ENCODE peak calls at places on chromosomes 3 and 15, in eight cellular contexts. One of them, this sample, is unnamed.

GRCh38 chr3:174697310-174697709 is 161.8 kb upstream of the NAALADL2 start:
- DNase-seq in heart left ventricle: no peak
- DNase-seq in GM06990: no peak
- DNase-seq in brain microvascular endothelial cell: no peak
- DNase-seq in GM20000: no peak
- DNase-seq in AG04449: no peak
- DNase-seq in mucosa of descending colon: no peak
- DNase-seq in uterus: no peak
- DNase-seq in this sample: no peak

GRCh38 chr3:177751770-177752169 is 554.5 kb upstream of the TBL1XR1 start:
- DNase-seq in uterus: no peak
- DNase-seq in GM06990: peak
- DNase-seq in mucosa of descending colon: no peak
- DNase-seq in AG04449: no peak
- DNase-seq in GM20000: no peak
- DNase-seq in heart left ventricle: peak
- DNase-seq in brain microvascular endothelial cell: no peak
- DNase-seq in this sample: peak

GRCh38 chr3:45127130-45127822 is 18.9 kb downstream of the CDCP1 start:
- DNase-seq in mucosa of descending colon: no peak
- DNase-seq in brain microvascular endothelial cell: no peak
- DNase-seq in uterus: no peak
- DNase-seq in AG04449: no peak
- DNase-seq in heart left ventricle: no peak
- DNase-seq in GM06990: no peak
- DNase-seq in GM20000: no peak
- DNase-seq in this sample: no peak

GRCh38 chr15:68783226-68784054 is 37.3 kb downstream of the ANP32A start:
- DNase-seq in GM06990: no peak
- DNase-seq in heart left ventricle: no peak
- DNase-seq in AG04449: no peak
- DNase-seq in GM20000: peak
- DNase-seq in mucosa of descending colon: no peak
- DNase-seq in brain microvascular endothelial cell: no peak
- DNase-seq in uterus: no peak
- DNase-seq in this sample: no peak

GRCh38 chr3:24837601-24838000 is 343.0 kb upstream of the THRB start:
- DNase-seq in GM20000: no peak
- DNase-seq in uterus: no peak
- DNase-seq in AG04449: no peak
- DNase-seq in heart left ventricle: no peak
- DNase-seq in GM06990: no peak
- DNase-seq in brain microvascular endothelial cell: no peak
- DNase-seq in mucosa of descending colon: no peak
- DNase-seq in this sample: no peak

GRCh38 chr3:123331651-123332050 is 117.2 kb downstream of the ADCY5 start:
- DNase-seq in uterus: no peak
- DNase-seq in brain microvascular endothelial cell: no peak
- DNase-seq in mucosa of descending colon: no peak
- DNase-seq in AG04449: no peak
- DNase-seq in GM06990: no peak
- DNase-seq in heart left ventricle: no peak
- DNase-seq in GM20000: no peak
- DNase-seq in this sample: peak

GRCh38 chr3:194671511-194671899 is 486 bp downstream of the LSG1 start:
- DNase-seq in uterus: no peak
- DNase-seq in heart left ventricle: no peak
- DNase-seq in mucosa of descending colon: no peak
- DNase-seq in GM06990: no peak
- DNase-seq in AG04449: no peak
- DNase-seq in brain microvascular endothelial cell: peak
- DNase-seq in GM20000: peak
- DNase-seq in this sample: no peak

GRCh38 chr3:141305436-141305835 is 62.9 kb upstream of the ZBTB38 start:
- DNase-seq in mucosa of descending colon: no peak
- DNase-seq in GM20000: no peak
- DNase-seq in uterus: no peak
- DNase-seq in brain microvascular endothelial cell: peak
- DNase-seq in AG04449: no peak
- DNase-seq in GM06990: no peak
- DNase-seq in heart left ventricle: no peak
- DNase-seq in this sample: no peak

GRCh38 chr3:96192951-96193350 is 621.4 kb upstream of the EPHA6 start:
- DNase-seq in brain microvascular endothelial cell: no peak
- DNase-seq in mucosa of descending colon: no peak
- DNase-seq in uterus: no peak
- DNase-seq in AG04449: no peak
- DNase-seq in heart left ventricle: no peak
- DNase-seq in GM20000: no peak
- DNase-seq in GM06990: no peak
- DNase-seq in this sample: no peak

GRCh38 chr3:195549931-195550519 is 6.9 kb upstream of the PPP1R2 start:
- DNase-seq in GM06990: peak
- DNase-seq in AG04449: no peak
- DNase-seq in GM20000: peak
- DNase-seq in brain microvascular endothelial cell: no peak
- DNase-seq in uterus: no peak
- DNase-seq in heart left ventricle: no peak
- DNase-seq in mucosa of descending colon: peak
- DNase-seq in this sample: no peak

GRCh38 chr15:33109345-33109744 is 85.2 kb downstream of the FMN1 start:
- DNase-seq in GM06990: no peak
- DNase-seq in brain microvascular endothelial cell: no peak
- DNase-seq in mucosa of descending colon: no peak
- DNase-seq in heart left ventricle: no peak
- DNase-seq in uterus: no peak
- DNase-seq in GM20000: no peak
- DNase-seq in AG04449: no peak
- DNase-seq in this sample: no peak

GRCh38 chr15:25862469-25863066 is 559 bp downstream of the ATP10A start:
- DNase-seq in GM20000: peak
- DNase-seq in GM06990: no peak
- DNase-seq in heart left ventricle: no peak
- DNase-seq in brain microvascular endothelial cell: no peak
- DNase-seq in mucosa of descending colon: peak
- DNase-seq in AG04449: no peak
- DNase-seq in uterus: no peak
- DNase-seq in this sample: no peak

GRCh38 chr3:112634786-112635541 is 6.0 kb downstream of the CCDC80 start:
- DNase-seq in brain microvascular endothelial cell: no peak
- DNase-seq in AG04449: no peak
- DNase-seq in mucosa of descending colon: no peak
- DNase-seq in uterus: no peak
- DNase-seq in GM06990: no peak
- DNase-seq in GM20000: no peak
- DNase-seq in heart left ventricle: no peak
- DNase-seq in this sample: no peak

GRCh38 chr3:55180936-55181535 is 253.2 kb upstream of the LRTM1 start:
- DNase-seq in AG04449: no peak
- DNase-seq in uterus: no peak
- DNase-seq in GM06990: no peak
- DNase-seq in brain microvascular endothelial cell: peak
- DNase-seq in GM20000: peak
- DNase-seq in mucosa of descending colon: no peak
- DNase-seq in heart left ventricle: no peak
- DNase-seq in this sample: no peak

GRCh38 chr3:30353711-30354467 is 252.5 kb upstream of the TGFBR2 start:
- DNase-seq in AG04449: no peak
- DNase-seq in heart left ventricle: no peak
- DNase-seq in brain microvascular endothelial cell: no peak
- DNase-seq in GM06990: no peak
- DNase-seq in uterus: no peak
- DNase-seq in mucosa of descending colon: no peak
- DNase-seq in GM20000: peak
- DNase-seq in this sample: no peak

GRCh38 chr3:123440181-123440580 is 8.7 kb downstream of the ADCY5 start:
- DNase-seq in mucosa of descending colon: no peak
- DNase-seq in GM20000: no peak
- DNase-seq in heart left ventricle: no peak
- DNase-seq in uterus: no peak
- DNase-seq in brain microvascular endothelial cell: no peak
- DNase-seq in AG04449: no peak
- DNase-seq in GM06990: no peak
- DNase-seq in this sample: no peak

GRCh38 chr3:84692261-84692660 is 266.5 kb upstream of the CADM2 start:
- DNase-seq in GM20000: no peak
- DNase-seq in uterus: no peak
- DNase-seq in AG04449: no peak
- DNase-seq in mucosa of descending colon: no peak
- DNase-seq in GM06990: no peak
- DNase-seq in heart left ventricle: no peak
- DNase-seq in brain microvascular endothelial cell: no peak
- DNase-seq in this sample: no peak

GRCh38 chr15:62881056-62881455 is 161.5 kb upstream of the TPM1 start:
- DNase-seq in AG04449: no peak
- DNase-seq in GM06990: no peak
- DNase-seq in heart left ventricle: no peak
- DNase-seq in uterus: no peak
- DNase-seq in GM20000: no peak
- DNase-seq in mucosa of descending colon: no peak
- DNase-seq in brain microvascular endothelial cell: no peak
- DNase-seq in this sample: no peak

GRCh38 chr3:59783468-59783988 is 733.7 kb upstream of the CFAP20DC start:
- DNase-seq in mucosa of descending colon: no peak
- DNase-seq in uterus: no peak
- DNase-seq in AG04449: no peak
- DNase-seq in heart left ventricle: no peak
- DNase-seq in GM06990: peak
- DNase-seq in brain microvascular endothelial cell: no peak
- DNase-seq in GM20000: no peak
- DNase-seq in this sample: no peak

GRCh38 chr15:31108836-31109235 is 7.3 kb upstream of the TRPM1 start:
- DNase-seq in mucosa of descending colon: no peak
- DNase-seq in GM06990: no peak
- DNase-seq in brain microvascular endothelial cell: peak
- DNase-seq in uterus: no peak
- DNase-seq in AG04449: no peak
- DNase-seq in heart left ventricle: no peak
- DNase-seq in GM20000: no peak
- DNase-seq in this sample: no peak

GRCh38 chr3:111967651-111968274 is 11.1 kb upstream of the ABHD10 start:
- DNase-seq in AG04449: peak
- DNase-seq in uterus: peak
- DNase-seq in brain microvascular endothelial cell: peak
- DNase-seq in heart left ventricle: peak
- DNase-seq in GM06990: peak
- DNase-seq in GM20000: peak
- DNase-seq in mucosa of descending colon: peak
- DNase-seq in this sample: peak

GRCh38 chr3:114640126-114640525 is 346.3 kb downstream of the TIGIT start:
- DNase-seq in AG04449: no peak
- DNase-seq in GM06990: no peak
- DNase-seq in mucosa of descending colon: no peak
- DNase-seq in uterus: no peak
- DNase-seq in GM20000: no peak
- DNase-seq in brain microvascular endothelial cell: no peak
- DNase-seq in heart left ventricle: no peak
- DNase-seq in this sample: no peak

DNA sequence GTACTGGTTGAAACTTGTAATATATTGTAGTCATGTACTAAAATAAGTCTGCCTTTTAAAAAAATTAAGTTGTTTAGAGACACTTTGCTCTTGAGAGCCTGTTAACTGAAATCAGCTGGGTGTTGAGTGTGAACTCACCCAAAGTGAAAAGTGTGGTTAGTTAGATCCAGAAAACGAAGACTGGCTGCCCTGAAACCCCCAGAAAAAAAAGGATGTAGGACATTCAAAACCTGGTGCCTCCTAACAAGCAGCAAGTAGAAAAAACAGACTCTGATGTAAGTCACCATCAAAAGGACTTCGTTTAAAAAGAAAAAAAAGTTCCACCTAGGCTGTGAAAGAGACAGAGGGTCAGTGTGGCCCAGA is 40.8 kb downstream of the UMPS start:
- DNase-seq in GM20000: no peak
- DNase-seq in mucosa of descending colon: no peak
- DNase-seq in GM06990: no peak
- DNase-seq in brain microvascular endothelial cell: no peak
- DNase-seq in uterus: no peak
- DNase-seq in AG04449: no peak
- DNase-seq in heart left ventricle: no peak
- DNase-seq in this sample: no peak
- TF ChIP-seq CTCF in GM20000: no peak
- TF ChIP-seq CTCF in mucosa of descending colon: no peak
- TF ChIP-seq CTCF in GM06990: no peak
- TF ChIP-seq CTCF in brain microvascular endothelial cell: no peak
- TF ChIP-seq CTCF in uterus: no peak
- TF ChIP-seq CTCF in AG04449: no peak
- TF ChIP-seq CTCF in heart left ventricle: no peak
- TF ChIP-seq CTCF in this sample: no peak

DNA sequence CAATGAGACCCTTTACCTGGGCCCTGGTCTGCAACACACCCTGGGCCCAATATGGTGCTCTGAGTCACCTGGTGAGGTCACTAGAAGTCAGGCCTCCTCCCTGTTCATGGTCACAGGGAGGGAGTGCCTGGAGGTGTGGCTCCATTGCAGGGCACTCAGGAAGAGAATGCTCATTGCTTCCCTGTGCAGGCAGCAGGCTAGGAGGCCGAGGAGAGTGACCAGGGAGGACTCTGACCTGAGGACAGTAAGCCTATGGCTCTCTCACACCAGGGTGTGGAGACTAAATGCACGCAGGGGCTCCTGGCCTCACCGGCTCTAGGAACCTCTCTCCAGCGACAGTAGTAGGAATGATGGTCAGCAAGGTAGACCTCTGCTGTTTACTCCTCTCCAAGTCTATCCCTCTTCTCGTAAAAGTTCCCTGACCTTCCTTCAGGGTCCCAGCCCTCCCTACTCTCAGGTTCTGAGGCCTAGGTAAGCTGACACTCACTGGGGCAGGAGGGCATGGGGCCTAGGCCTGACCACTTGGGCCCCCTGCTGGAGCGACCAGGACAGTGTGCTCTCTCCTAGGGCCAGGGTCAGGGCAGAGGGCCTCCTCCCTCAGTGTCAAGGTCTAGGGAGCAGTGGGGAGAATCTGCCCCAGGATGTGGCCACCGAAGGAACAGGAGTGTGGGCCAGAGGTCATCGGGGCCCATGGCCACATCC is 9.6 kb upstream of the SLCO2A1 start:
- DNase-seq in GM06990: no peak
- DNase-seq in GM20000: no peak
- DNase-seq in heart left ventricle: no peak
- DNase-seq in AG04449: no peak
- DNase-seq in mucosa of descending colon: peak
- DNase-seq in brain microvascular endothelial cell: no peak
- DNase-seq in uterus: no peak
- DNase-seq in this sample: no peak
- TF ChIP-seq CTCF in GM06990: no peak
- TF ChIP-seq CTCF in GM20000: no peak
- TF ChIP-seq CTCF in heart left ventricle: peak
- TF ChIP-seq CTCF in AG04449: no peak
- TF ChIP-seq CTCF in mucosa of descending colon: no peak
- TF ChIP-seq CTCF in brain microvascular endothelial cell: peak
- TF ChIP-seq CTCF in uterus: no peak
- TF ChIP-seq CTCF in this sample: peak

GRCh38 chr3:99498544-99499234 is 139.7 kb upstream of the COL8A1 start:
- DNase-seq in GM06990: no peak
- DNase-seq in GM20000: no peak
- DNase-seq in brain microvascular endothelial cell: peak
- DNase-seq in AG04449: no peak
- DNase-seq in uterus: no peak
- DNase-seq in mucosa of descending colon: no peak
- DNase-seq in heart left ventricle: no peak
- DNase-seq in this sample: no peak
- TF ChIP-seq CTCF in GM06990: no peak
- TF ChIP-seq CTCF in GM20000: no peak
- TF ChIP-seq CTCF in brain microvascular endothelial cell: peak
- TF ChIP-seq CTCF in AG04449: peak
- TF ChIP-seq CTCF in uterus: no peak
- TF ChIP-seq CTCF in mucosa of descending colon: no peak
- TF ChIP-seq CTCF in heart left ventricle: no peak
- TF ChIP-seq CTCF in this sample: no peak

GRCh38 chr3:37456270-37456708 is 281.9 kb upstream of the LRRFIP2 start:
- DNase-seq in GM20000: no peak
- DNase-seq in heart left ventricle: peak
- DNase-seq in GM06990: no peak
- DNase-seq in uterus: peak
- DNase-seq in mucosa of descending colon: peak
- DNase-seq in AG04449: no peak
- DNase-seq in brain microvascular endothelial cell: peak
- DNase-seq in this sample: peak
- TF ChIP-seq CTCF in GM20000: no peak
- TF ChIP-seq CTCF in heart left ventricle: no peak
- TF ChIP-seq CTCF in GM06990: no peak
- TF ChIP-seq CTCF in uterus: no peak
- TF ChIP-seq CTCF in mucosa of descending colon: no peak
- TF ChIP-seq CTCF in AG04449: no peak
- TF ChIP-seq CTCF in brain microvascular endothelial cell: no peak
- TF ChIP-seq CTCF in this sample: peak

This sample was measured in left ventricle myocardium inferior.